ENCODE peak calls at places on chromosomes 7 and 10, in five cellular contexts. C, J, Y, A and R are unnamed samples. For H3K27me3 and H3K4me1, the result is how much of the 10 kb centered on the place peaks cover.

GRCh38 chr7:38310601-38311057 is 37.2 kb upstream of the TARP start:
- DNase-seq in Y (no peak), C (no peak), J (no peak), A (no peak), R (no peak)

GRCh38 chr10:8404721-8405120 is 350.2 kb downstream of the GATA3 start:
- DNase-seq in C (peak), A (no peak), J (no peak), Y (no peak), R (peak)

GRCh38 chr7:4725014-4725951 is 43.2 kb downstream of the FOXK1 start:
- DNase-seq in C (peak), J (peak), A (peak), Y (no peak), R (peak)

GRCh38 chr10:128295003-128295402 is 168.8 kb upstream of the MKI67 start:
- DNase-seq in C (no peak), J (no peak), Y (no peak), A (no peak), R (no peak)

GRCh38 chr10:62037890-62038608 is 136.6 kb downstream of the ARID5B start:
- DNase-seq in Y (no peak), C (no peak), A (no peak), J (no peak), R (peak)

GRCh38 chr7:6530626-6531491 is 20.4 kb downstream of the GRID2IP start:
- DNase-seq in C (peak), Y (peak), J (peak), A (no peak), R (peak)

GRCh38 chr7:155993420-155994252 is 181.4 kb upstream of the SHH start:
- DNase-seq in Y (no peak), C (no peak), J (no peak), A (peak), R (no peak)

GRCh38 chr7:75613351-75613750 is 121.2 kb downstream of the SPDYE5 start:
- DNase-seq in Y (no peak), C (no peak), A (no peak), J (no peak), R (no peak)

GRCh38 chr7:6273380-6273837 is 985 bp upstream of the CYTH3 start:
- DNase-seq in C (no peak), A (no peak), J (peak), Y (no peak), R (no peak)

GRCh38 chr10:50501899-50502556 is 121.7 kb downstream of the SGMS1 start:
- DNase-seq in Y (no peak), A (no peak), C (no peak), J (no peak), R (no peak)

GRCh38 chr7:52061666-52062065 is 745.1 kb upstream of the COBL start:
- DNase-seq in Y (no peak), C (no peak), J (no peak), A (no peak), R (no peak)

GRCh38 chr10:71302874-71303568 is 16.0 kb upstream of the SLC29A3 start:
- DNase-seq in Y (peak), A (no peak), J (no peak), C (no peak), R (peak)

GRCh38 chr10:78913219-78914059 is 155.3 kb upstream of the ZMIZ1 start:
- DNase-seq in A (no peak), J (peak), Y (peak), C (no peak), R (no peak)

GRCh38 chr10:121702351-121703320 is 104.4 kb upstream of the FGFR2 start:
- DNase-seq in J (no peak), A (no peak), C (no peak), Y (no peak), R (no peak)

GRCh38 chr7:73521636-73522080 is 435 bp downstream of the BAZ1B start:
- DNase-seq in Y (no peak), C (no peak), J (peak), A (no peak), R (no peak)

GRCh38 chr10:49139000-49139865 is 5.4 kb upstream of the FAM170B start:
- DNase-seq in J (no peak), C (no peak), Y (no peak), A (peak), R (no peak)

GRCh38 chr10:123270806-123271205 is 116.6 kb downstream of the BUB3 start:
- DNase-seq in A (no peak), J (no peak), C (no peak), Y (no peak), R (no peak)

GRCh38 chr10:33623677-33624076 is 289.2 kb upstream of the NRP1 start:
- DNase-seq in C (no peak), Y (no peak), A (no peak), J (no peak), R (no peak)

GRCh38 chr10:24350111-24350921 is 141.4 kb downstream of the KIAA1217 start:
- DNase-seq in C (no peak), Y (no peak), A (no peak), J (no peak), R (no peak)

GRCh38 chr10:117441366-117441765 is 66.1 kb upstream of the PDZD8 start:
- DNase-seq in A (no peak), J (no peak), Y (no peak), C (no peak), R (no peak)

GRCh38 chr7:8217200-8218068 is 44.5 kb downstream of the ICA1 start:
- DNase-seq in A (no peak), C (no peak), J (no peak), Y (peak), R (peak)

GRCh38 chr10:48416584-48417232 is 110.2 kb downstream of the MAPK8 start:
- DNase-seq in C (no peak), Y (no peak), J (no peak), A (no peak), R (no peak)

GRCh38 chr10:60082341-60083038 is 176.1 kb upstream of the CCDC6 start:
- DNase-seq in Y (no peak), C (no peak), J (no peak), A (no peak), R (no peak)

GRCh38 chr10:114665406-114665805 is 7.3 kb upstream of the ABLIM1 start:
- DNase-seq in J (no peak), C (no peak), Y (no peak), A (no peak), R (no peak)

GRCh38 chr7:158285383-158285770 is 302.2 kb downstream of the PTPRN2 start:
- DNase-seq in Y (no peak), J (no peak), C (no peak), A (no peak), R (no peak)

GRCh38 chr10:61897671-61898434 is 3.6 kb upstream of the ARID5B start:
- DNase-seq in Y (peak), A (no peak), J (peak), C (no peak), R (no peak)

GRCh38 chr7:83610649-83611304 is 38.2 kb downstream of the SEMA3E start:
- DNase-seq in A (no peak), C (no peak), J (no peak), Y (no peak), R (no peak)

GRCh38 chr10:14397069-14397468 is 66.3 kb upstream of the FRMD4A start:
- DNase-seq in A (peak), J (no peak), Y (no peak), C (no peak), R (no peak)

GRCh38 chr7:140315498-140316164 is 82.7 kb downstream of the SLC37A3 start:
- DNase-seq in C (no peak), A (no peak), J (no peak), Y (no peak), R (no peak)

GRCh38 chr7:158587425-158588084 is at the start of gene PTPRN2:
- DNase-seq in A (peak), J (no peak), Y (no peak), C (peak), R (peak)

GRCh38 chr10:42864575-42864974 is 82.0 kb downstream of the BMS1 start:
- DNase-seq in Y (no peak), A (no peak), C (no peak), J (no peak), R (peak)

GRCh38 chr10:62461120-62461519 is 87.0 kb downstream of the ZNF365 start:
- DNase-seq in J (no peak), Y (no peak), C (no peak), A (no peak), R (no peak)

GRCh38 chr10:34816067-34817002 is 1.2 kb upstream of the PARD3 start:
- DNase-seq in Y (no peak), C (no peak), A (no peak), J (no peak), R (no peak)

GRCh38 chr10:87589653-87590052 is 70.0 kb upstream of the PAPSS2 start:
- DNase-seq in A (no peak), Y (no peak), C (no peak), J (no peak), R (no peak)

GRCh38 chr10:87593702-87594101 is 66.0 kb upstream of the PAPSS2 start:
- DNase-seq in J (no peak), A (no peak), Y (no peak), C (no peak), R (no peak)

GRCh38 chr10:87591589-87591886 is 68.1 kb upstream of the PAPSS2 start:
- DNase-seq in A (no peak), J (no peak), C (no peak), Y (no peak), R (no peak)

GRCh38 chr10:87594181-87594580 is 65.5 kb upstream of the PAPSS2 start:
- DNase-seq in Y (no peak), C (no peak), A (no peak), J (no peak), R (no peak)

DNA sequence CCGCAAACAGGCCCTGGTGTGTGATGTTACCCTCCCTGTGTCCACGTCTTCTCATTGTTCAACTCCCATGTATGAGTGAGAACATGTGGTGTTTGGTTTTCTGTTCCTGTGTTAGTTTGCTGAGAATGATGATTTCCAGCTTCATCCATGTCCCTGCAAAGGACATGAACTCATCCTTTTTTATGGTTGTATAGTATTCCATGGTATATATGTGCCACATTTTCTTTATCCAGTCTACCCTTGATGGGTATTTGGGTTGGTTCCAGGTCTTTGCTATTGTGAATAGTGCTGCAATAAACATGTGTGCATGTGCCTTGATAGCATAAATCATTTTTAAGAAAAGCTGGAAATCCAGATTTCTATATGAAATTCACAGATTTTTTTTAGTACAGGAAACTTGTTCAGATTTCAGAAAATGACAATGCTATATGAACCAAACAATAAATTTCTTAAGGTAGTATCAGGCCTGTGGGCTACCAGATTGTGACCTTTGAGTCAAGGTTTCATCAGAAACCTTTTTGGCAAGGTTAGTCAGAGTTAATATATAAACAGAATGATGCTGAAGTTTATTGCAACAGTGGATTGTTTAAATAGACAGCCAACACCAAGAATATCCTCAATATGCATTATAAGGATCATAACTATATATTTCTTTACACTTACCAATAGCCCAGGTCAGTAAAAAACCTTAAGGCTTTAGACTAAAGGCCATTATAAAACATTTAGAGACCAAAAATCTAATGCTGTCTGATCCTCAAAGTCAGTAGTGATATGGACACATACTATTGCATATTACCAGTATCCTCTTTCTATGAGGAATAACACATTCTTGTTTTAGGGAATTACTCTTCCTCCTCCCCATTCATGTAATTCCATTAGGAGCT is 68.7 kb upstream of the PAPSS2 start:
- DNase-seq in A (no peak), C (no peak), J (no peak), Y (no peak), R (no peak)
- H3K4me3 ChIP-seq in A (no peak), C (no peak), J (no peak), Y (no peak), R (no peak)

GRCh38 chr10:82266438-82266837 is 391.4 kb downstream of the NRG3 start:
- DNase-seq in A (no peak), Y (no peak), J (no peak), C (no peak), R (no peak)
- H3K27me3 ChIP-seq in A (under half), Y (under half), J (under half), C (under half), R (under half)

DNA sequence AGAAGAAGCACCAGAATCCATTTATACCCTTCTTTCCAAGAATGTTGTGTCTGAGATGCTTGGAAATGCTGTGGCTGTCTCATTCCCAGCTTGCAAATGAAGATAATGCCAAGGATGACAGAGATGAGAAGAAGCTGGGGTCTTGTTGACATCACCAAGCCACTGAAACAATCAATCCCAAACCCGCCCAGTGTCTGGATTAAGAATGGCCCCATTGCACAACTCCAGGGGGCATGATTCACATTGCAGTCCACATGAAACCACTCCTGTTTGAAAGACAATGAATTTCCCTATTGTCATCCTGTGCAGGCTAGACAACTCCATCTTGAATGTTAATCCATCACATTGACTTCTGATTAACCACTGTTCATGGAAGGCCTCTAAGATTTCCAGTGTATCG is 28.6 kb downstream of the SORBS1 start:
- DNase-seq in J (no peak), C (no peak), A (no peak), Y (no peak), R (no peak)
- H3K4me1 ChIP-seq in J (under half), C (under half), A (under half), Y (under half), R (under half)

GRCh38 chr7:139054101-139054500 is 18.3 kb upstream of the ZC3HAV1L start:
- DNase-seq in J (no peak), Y (no peak), C (no peak), A (no peak), R (no peak)
- H3K4me3 ChIP-seq in J (no peak), Y (no peak), C (no peak), A (no peak), R (no peak)